ENCODE peak calls at places on chromosome 2, in seven cellular contexts. F is keratinocyte; C is stomach; Y is cardiac muscle cell; O is adrenal gland; Q is CD8-positive, alpha-beta T cell; I is PC-9. T is an unnamed sample. For H3K27me3, the result is how much of the 10 kb centered on the place peaks cover.

GRCh38 chr2:69933839-69934613 is 19.1 kb downstream of the MXD1 start:
- DNase-seq in F (no peak), C (no peak), Y (peak), O (peak), Q (no peak), I (peak), T (peak)

GRCh38 chr2:43127208-43127940 is 99.0 kb downstream of the ZFP36L2 start:
- DNase-seq in F (no peak), C (peak), Y (peak), O (peak), Q (peak), I (peak), T (no peak)

GRCh38 chr2:204669386-204669785 is 124.1 kb downstream of the PARD3B start:
- DNase-seq in F (no peak), C (no peak), Y (no peak), O (no peak), Q (no peak), I (no peak), T (no peak)

GRCh38 chr2:185128331-185128730 is 530.0 kb downstream of the ZNF804A start:
- DNase-seq in F (no peak), C (no peak), Y (no peak), O (no peak), Q (no peak), I (no peak), T (no peak)

GRCh38 chr2:50727940-50728339 is 304.0 kb downstream of the NRXN1 start:
- DNase-seq in F (no peak), C (no peak), Y (no peak), O (no peak), Q (no peak), I (no peak), T (no peak)

GRCh38 chr2:10036095-10036879 is 7.1 kb upstream of the KLF11 start:
- DNase-seq in F (no peak), C (peak), Y (peak), O (peak), Q (no peak), I (peak), T (no peak)

GRCh38 chr2:143513081-143513480 is 383.9 kb downstream of the ARHGAP15 start:
- DNase-seq in F (no peak), C (no peak), Y (peak), O (peak), Q (no peak), I (no peak), T (no peak)

GRCh38 chr2:100919316-100919715 is 82.8 kb upstream of the RPL31 start:
- DNase-seq in F (no peak), C (no peak), Y (no peak), O (no peak), Q (no peak), I (no peak), T (no peak)

GRCh38 chr2:229920011-229920781 is 1.6 kb downstream of the TRIP12 start:
- DNase-seq in F (no peak), C (no peak), Y (no peak), O (peak), Q (peak), I (no peak), T (no peak)

GRCh38 chr2:88087073-88087472 is 19.4 kb downstream of the SMYD1 start:
- DNase-seq in F (no peak), C (no peak), Y (no peak), O (no peak), Q (no peak), I (no peak), T (no peak)

GRCh38 chr2:223041527-223042109 is 10.4 kb upstream of the KCNE4 start:
- DNase-seq in F (no peak), C (peak), Y (peak), O (peak), Q (no peak), I (peak), T (peak)

GRCh38 chr2:18473241-18473841 is 87.1 kb downstream of the RDH14 start:
- DNase-seq in F (no peak), C (no peak), Y (peak), O (peak), Q (no peak), I (no peak), T (peak)

GRCh38 chr2:127733816-127734537 is 32.7 kb downstream of the SFT2D3 start:
- DNase-seq in F (no peak), C (no peak), Y (peak), O (no peak), Q (no peak), I (no peak), T (no peak)

GRCh38 chr2:196499686-196500085 is 139.8 kb upstream of the CCDC150 start:
- DNase-seq in F (no peak), C (no peak), Y (no peak), O (no peak), Q (no peak), I (no peak), T (no peak)

GRCh38 chr2:128596453-128597430 is 278.1 kb upstream of the HS6ST1 start:
- DNase-seq in F (no peak), C (peak), Y (no peak), O (no peak), Q (no peak), I (no peak), T (no peak)

GRCh38 chr2:120497261-120497977 is 151.5 kb downstream of the INHBB start:
- DNase-seq in F (no peak), C (no peak), Y (no peak), O (no peak), Q (no peak), I (no peak), T (no peak)

GRCh38 chr2:67057901-67058703 is 339.0 kb upstream of the ETAA1 start:
- DNase-seq in F (no peak), C (no peak), Y (peak), O (peak), Q (no peak), I (no peak), T (no peak)

GRCh38 chr2:66587216-66587615 is 152.3 kb downstream of the MEIS1 start:
- DNase-seq in F (no peak), C (peak), Y (peak), O (no peak), Q (no peak), I (peak), T (no peak)

GRCh38 chr2:217393585-217394032 is 533.7 kb upstream of the TNP1 start:
- DNase-seq in F (peak), C (peak), Y (peak), O (peak), Q (no peak), I (no peak), T (peak)

GRCh38 chr2:86281066-86281700 is 56.2 kb downstream of the REEP1 start:
- DNase-seq in F (no peak), C (no peak), Y (no peak), O (no peak), Q (no peak), I (no peak), T (no peak)

GRCh38 chr2:191506515-191506914 is 171.4 kb upstream of the NABP1 start:
- DNase-seq in F (no peak), C (no peak), Y (no peak), O (no peak), Q (no peak), I (no peak), T (no peak)

GRCh38 chr2:161136696-161137324 is 23.4 kb upstream of the TANK start:
- DNase-seq in F (no peak), C (no peak), Y (peak), O (no peak), Q (no peak), I (no peak), T (peak)

GRCh38 chr2:197255550-197255949 is 55.0 kb downstream of the ANKRD44 start:
- DNase-seq in F (no peak), C (peak), Y (peak), O (peak), Q (peak), I (no peak), T (no peak)

GRCh38 chr2:105771841-105772240 is 27.1 kb downstream of the NCK2 start:
- DNase-seq in F (no peak), C (no peak), Y (no peak), O (no peak), Q (no peak), I (no peak), T (no peak)

GRCh38 chr2:55107428-55107827 is 57.2 kb upstream of the RTN4 start:
- DNase-seq in F (no peak), C (no peak), Y (peak), O (no peak), Q (no peak), I (peak), T (no peak)

GRCh38 chr2:178679891-178680290 is 127.3 kb downstream of the TTN start:
- DNase-seq in F (no peak), C (no peak), Y (no peak), O (no peak), Q (no peak), I (no peak), T (no peak)

GRCh38 chr2:182148344-182148743 is 162.7 kb downstream of the PPP1R1C start:
- DNase-seq in F (no peak), C (no peak), Y (peak), O (no peak), Q (no peak), I (no peak), T (no peak)

GRCh38 chr2:189267925-189268579 is 88.5 kb upstream of the COL5A2 start:
- DNase-seq in F (no peak), C (no peak), Y (peak), O (no peak), Q (no peak), I (no peak), T (no peak)

GRCh38 chr2:23434721-23435121 is 49.7 kb downstream of the KLHL29 start:
- DNase-seq in F (no peak), C (peak), Y (no peak), O (no peak), Q (no peak), I (no peak), T (no peak)

GRCh38 chr2:160703648-160704585 is 210.3 kb upstream of the RBMS1 start:
- DNase-seq in F (no peak), C (no peak), Y (no peak), O (peak), Q (no peak), I (no peak), T (no peak)

DNA sequence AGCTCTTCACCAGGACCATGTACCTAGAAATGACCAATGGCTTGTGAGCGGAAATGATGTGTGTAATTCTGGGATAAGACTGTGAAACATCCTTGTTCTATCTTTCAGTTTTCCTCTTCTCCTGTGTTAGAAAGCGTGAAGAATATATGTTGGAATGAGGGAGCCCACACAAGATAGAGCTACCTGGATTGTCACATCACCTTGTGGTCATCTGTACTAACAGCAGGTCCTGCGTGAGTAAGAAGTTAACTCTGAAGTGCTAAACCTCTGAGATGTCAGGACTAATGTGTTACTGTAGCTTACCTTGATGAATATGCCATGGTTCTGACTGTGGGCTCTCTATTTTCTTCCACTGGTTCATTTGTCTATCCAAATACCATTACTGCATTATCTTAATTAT is 75.6 kb downstream of the FASTKD2 start:
- DNase-seq in F (no peak), C (no peak), Y (no peak), O (no peak), Q (no peak), I (no peak), T (no peak)
- TF ChIP-seq CTCF in F (peak), C (no peak), Y (no peak), O (no peak), Q (no peak), I (no peak), T (no peak)

GRCh38 chr2:68372435-68372834 is 7.4 kb downstream of the PLEK start:
- DNase-seq in F (no peak), C (no peak), Y (no peak), O (no peak), Q (no peak), I (no peak), T (no peak)
- H3K4me3 ChIP-seq in F (no peak), C (no peak), Y (no peak), O (no peak), Q (no peak), I (no peak), T (no peak)

GRCh38 chr2:176152350-176153181 is 1.2 kb downstream of the HOXD4 start:
- DNase-seq in F (no peak), C (peak), Y (no peak), O (no peak), Q (no peak), I (no peak), T (no peak)

GRCh38 chr2:176156301-176156958 is 677 bp upstream of the HOXD3 start:
- DNase-seq in F (no peak), C (no peak), Y (no peak), O (no peak), Q (no peak), I (no peak), T (no peak)

GRCh38 chr2:176155341-176156044 is 1.6 kb upstream of the HOXD3 start:
- DNase-seq in F (no peak), C (no peak), Y (no peak), O (no peak), Q (no peak), I (no peak), T (no peak)

GRCh38 chr2:176156959-176157498 is at the start of gene HOXD3:
- DNase-seq in F (no peak), C (no peak), Y (no peak), O (no peak), Q (no peak), I (no peak), T (no peak)

DNA sequence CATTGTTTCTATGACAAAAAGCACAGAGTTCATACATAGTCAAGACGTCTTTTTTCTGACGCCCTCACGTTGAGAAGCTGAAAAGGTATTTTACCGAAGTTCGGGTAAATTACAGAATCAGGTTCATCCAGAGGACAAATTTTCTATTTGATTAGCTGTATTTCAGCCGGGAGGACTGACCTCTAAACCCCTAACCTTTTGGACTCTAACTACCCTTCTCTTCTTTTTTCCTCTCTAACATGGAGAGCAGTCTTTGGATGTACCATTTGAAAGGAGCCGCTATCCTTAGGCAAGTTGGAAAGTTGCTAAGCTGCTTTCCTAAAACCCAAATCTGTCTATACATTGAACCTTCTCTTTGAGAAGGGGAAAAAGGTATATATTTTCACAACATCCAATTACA is 2.3 kb upstream of the HOXD3 start:
- DNase-seq in F (no peak), C (no peak), Y (no peak), O (no peak), Q (no peak), I (no peak), T (no peak)
- H3K27me3 ChIP-seq in F (half or more), C (half or more), Y (half or more), O (under half), Q (under half), I (half or more), T (under half)

GRCh38 chr2:200048421-200048820 is 93.0 kb downstream of the MAIP1 start:
- DNase-seq in F (no peak), C (no peak), Y (no peak), O (no peak), Q (no peak), I (no peak), T (no peak)
- TF ChIP-seq CTCF in F (no peak), C (no peak), Y (no peak), O (no peak), Q (no peak), I (no peak), T (no peak)

T was measured in kidney epithelial cell.